ENCODE peak calls at places on chromosome 21, in five cellular contexts. One of them, this sample, is unnamed.

GRCh38 chr21:39613029-39613934 is 542 bp downstream of the B3GALT5 start:
- DNase-seq in astrocyte of the cerebellum: no peak
- DNase-seq in AG04450: no peak
- DNase-seq in neuronal stem cell: no peak
- DNase-seq in mesendoderm: peak
- DNase-seq in this sample: no peak

GRCh38 chr21:40291560-40291959 is 424.3 kb downstream of the PCP4 start:
- DNase-seq in mesendoderm: peak
- DNase-seq in AG04450: no peak
- DNase-seq in astrocyte of the cerebellum: no peak
- DNase-seq in neuronal stem cell: no peak
- DNase-seq in this sample: no peak

GRCh38 chr21:28975401-28975800 is 17.3 kb downstream of the LTN1 start:
- DNase-seq in astrocyte of the cerebellum: no peak
- DNase-seq in neuronal stem cell: no peak
- DNase-seq in mesendoderm: no peak
- DNase-seq in AG04450: no peak
- DNase-seq in this sample: no peak

GRCh38 chr21:21045538-21045937 is 47.3 kb downstream of the NCAM2 start:
- DNase-seq in AG04450: no peak
- DNase-seq in astrocyte of the cerebellum: no peak
- DNase-seq in mesendoderm: no peak
- DNase-seq in neuronal stem cell: no peak
- DNase-seq in this sample: no peak

GRCh38 chr21:42455754-42456440 is 40.1 kb downstream of the RSPH1 start:
- DNase-seq in mesendoderm: no peak
- DNase-seq in astrocyte of the cerebellum: no peak
- DNase-seq in AG04450: no peak
- DNase-seq in neuronal stem cell: no peak
- DNase-seq in this sample: no peak

GRCh38 chr21:42782723-42783247 is 96.6 kb downstream of the WDR4 start:
- DNase-seq in astrocyte of the cerebellum: no peak
- DNase-seq in AG04450: no peak
- DNase-seq in mesendoderm: no peak
- DNase-seq in neuronal stem cell: no peak
- DNase-seq in this sample: no peak

GRCh38 chr21:31752352-31752751 is 20.4 kb upstream of the SCAF4 start:
- DNase-seq in AG04450: no peak
- DNase-seq in neuronal stem cell: no peak
- DNase-seq in astrocyte of the cerebellum: no peak
- DNase-seq in mesendoderm: no peak
- DNase-seq in this sample: no peak

GRCh38 chr21:17775431-17776126 is 43.6 kb downstream of the C21orf91 start:
- DNase-seq in neuronal stem cell: no peak
- DNase-seq in AG04450: no peak
- DNase-seq in mesendoderm: no peak
- DNase-seq in astrocyte of the cerebellum: no peak
- DNase-seq in this sample: no peak

GRCh38 chr21:41987310-41987709 is 22.9 kb downstream of the ZBTB21 start:
- DNase-seq in mesendoderm: no peak
- DNase-seq in neuronal stem cell: no peak
- DNase-seq in AG04450: no peak
- DNase-seq in astrocyte of the cerebellum: no peak
- DNase-seq in this sample: no peak

GRCh38 chr21:17821121-17821520 is 2.0 kb upstream of the C21orf91 start:
- DNase-seq in neuronal stem cell: no peak
- DNase-seq in AG04450: no peak
- DNase-seq in mesendoderm: no peak
- DNase-seq in astrocyte of the cerebellum: no peak
- DNase-seq in this sample: no peak

GRCh38 chr21:41460578-41461527 is 34.8 kb downstream of the MX1 start:
- DNase-seq in AG04450: peak
- DNase-seq in astrocyte of the cerebellum: peak
- DNase-seq in neuronal stem cell: peak
- DNase-seq in mesendoderm: peak
- DNase-seq in this sample: peak

GRCh38 chr21:38831526-38832467 is 26.1 kb downstream of the ETS2 start:
- DNase-seq in neuronal stem cell: no peak
- DNase-seq in AG04450: peak
- DNase-seq in astrocyte of the cerebellum: peak
- DNase-seq in mesendoderm: no peak
- DNase-seq in this sample: no peak

GRCh38 chr21:42568377-42568776 is 54.7 kb downstream of the SLC37A1 start:
- DNase-seq in neuronal stem cell: no peak
- DNase-seq in astrocyte of the cerebellum: no peak
- DNase-seq in mesendoderm: no peak
- DNase-seq in AG04450: no peak
- DNase-seq in this sample: no peak

GRCh38 chr21:26412831-26413329 is 160.2 kb downstream of the CYYR1 start:
- DNase-seq in AG04450: no peak
- DNase-seq in neuronal stem cell: peak
- DNase-seq in astrocyte of the cerebellum: no peak
- DNase-seq in mesendoderm: no peak
- DNase-seq in this sample: no peak

GRCh38 chr21:29217818-29218252 is 80.9 kb upstream of the BACH1 start:
- DNase-seq in astrocyte of the cerebellum: peak
- DNase-seq in mesendoderm: no peak
- DNase-seq in AG04450: peak
- DNase-seq in neuronal stem cell: no peak
- DNase-seq in this sample: no peak

GRCh38 chr21:17491716-17492414 is 21.0 kb upstream of the CXADR start:
- DNase-seq in astrocyte of the cerebellum: peak
- DNase-seq in mesendoderm: peak
- DNase-seq in neuronal stem cell: no peak
- DNase-seq in AG04450: peak
- DNase-seq in this sample: no peak

GRCh38 chr21:42307106-42307505 is 8.1 kb downstream of the TFF3 start:
- DNase-seq in astrocyte of the cerebellum: no peak
- DNase-seq in mesendoderm: no peak
- DNase-seq in AG04450: no peak
- DNase-seq in neuronal stem cell: no peak
- DNase-seq in this sample: no peak

GRCh38 chr21:43646550-43647260 is 12.6 kb downstream of the HSF2BP start:
- DNase-seq in neuronal stem cell: peak
- DNase-seq in astrocyte of the cerebellum: peak
- DNase-seq in AG04450: peak
- DNase-seq in mesendoderm: peak
- DNase-seq in this sample: peak

GRCh38 chr21:43299441-43300277 is 127.3 kb downstream of the SIK1 start:
- DNase-seq in mesendoderm: no peak
- DNase-seq in neuronal stem cell: no peak
- DNase-seq in AG04450: no peak
- DNase-seq in astrocyte of the cerebellum: no peak
- DNase-seq in this sample: no peak

GRCh38 chr21:38733973-38734546 is 71.7 kb upstream of the ETS2 start:
- DNase-seq in AG04450: peak
- DNase-seq in astrocyte of the cerebellum: peak
- DNase-seq in neuronal stem cell: peak
- DNase-seq in mesendoderm: peak
- DNase-seq in this sample: no peak

GRCh38 chr21:28805885-28806284 is 186.8 kb downstream of the LTN1 start:
- DNase-seq in AG04450: peak
- DNase-seq in mesendoderm: no peak
- DNase-seq in astrocyte of the cerebellum: peak
- DNase-seq in neuronal stem cell: no peak
- DNase-seq in this sample: no peak

GRCh38 chr21:28089599-28090421 is 902.9 kb downstream of the LTN1 start:
- DNase-seq in neuronal stem cell: no peak
- DNase-seq in AG04450: no peak
- DNase-seq in astrocyte of the cerebellum: no peak
- DNase-seq in mesendoderm: peak
- DNase-seq in this sample: no peak

GRCh38 chr21:44455524-44456206 is 355 bp downstream of the LRRC3 start:
- DNase-seq in astrocyte of the cerebellum: no peak
- DNase-seq in AG04450: no peak
- DNase-seq in mesendoderm: peak
- DNase-seq in neuronal stem cell: peak
- DNase-seq in this sample: no peak

GRCh38 chr21:38352536-38353219 is 95.9 kb downstream of the KCNJ15 start:
- DNase-seq in mesendoderm: peak
- DNase-seq in neuronal stem cell: peak
- DNase-seq in astrocyte of the cerebellum: peak
- DNase-seq in AG04450: peak
- DNase-seq in this sample: peak

DNA sequence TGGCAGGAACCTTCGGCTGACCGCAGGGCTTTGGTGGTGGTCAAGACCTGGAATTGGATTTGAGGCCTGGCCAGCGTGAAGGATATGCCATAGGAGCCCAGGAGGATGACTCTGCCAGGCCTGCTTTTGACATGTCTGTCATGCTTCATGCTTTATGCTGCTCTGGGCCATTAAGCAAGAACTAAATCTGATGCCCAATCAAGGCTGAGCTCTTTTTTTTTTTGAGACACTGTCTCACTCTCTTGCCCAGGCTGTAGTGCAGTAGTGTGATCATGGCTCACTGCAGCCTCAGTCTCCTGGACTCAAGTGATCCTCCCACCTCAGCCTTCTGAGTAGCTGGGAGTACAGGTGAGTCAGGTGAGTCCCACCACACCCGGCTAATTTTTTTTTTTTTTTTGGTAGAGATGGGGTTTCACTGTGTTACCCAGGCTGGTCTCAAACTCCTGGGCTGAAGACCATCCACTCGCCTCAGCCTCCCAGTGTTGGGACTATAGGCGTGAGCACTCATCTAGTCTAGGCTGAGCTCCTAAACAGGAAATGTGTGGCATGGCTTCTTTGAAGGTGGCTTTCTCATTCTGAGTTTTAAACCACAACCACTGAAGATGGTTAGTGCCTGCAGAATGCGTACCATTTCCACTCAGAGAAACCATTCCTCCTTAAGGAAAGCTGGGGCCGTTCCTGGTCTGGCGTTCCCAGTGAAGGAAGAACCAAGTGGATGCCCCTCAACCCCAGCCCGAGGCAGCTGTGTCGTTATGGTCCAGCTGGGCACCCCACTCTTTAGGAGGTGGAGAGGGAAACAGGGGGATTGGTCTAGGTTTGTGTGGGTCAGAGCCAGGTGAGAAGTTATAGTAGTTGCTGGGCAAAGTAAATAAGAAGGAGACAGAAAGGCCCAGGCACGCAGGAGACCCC is 34.2 kb upstream of the ATP5PO start:
- DNase-seq in astrocyte of the cerebellum: no peak
- DNase-seq in neuronal stem cell: no peak
- DNase-seq in mesendoderm: no peak
- DNase-seq in AG04450: no peak
- DNase-seq in this sample: no peak
- H3K4me3 ChIP-seq in astrocyte of the cerebellum: no peak
- H3K4me3 ChIP-seq in neuronal stem cell: no peak
- H3K4me3 ChIP-seq in mesendoderm: no peak
- H3K4me3 ChIP-seq in AG04450: no peak
- H3K4me3 ChIP-seq in this sample: no peak

GRCh38 chr21:33588485-33589335 is at the start of gene DONSON:
- DNase-seq in AG04450: peak
- DNase-seq in mesendoderm: peak
- DNase-seq in neuronal stem cell: peak
- DNase-seq in astrocyte of the cerebellum: peak
- DNase-seq in this sample: peak
- H3K4me3 ChIP-seq in AG04450: peak
- H3K4me3 ChIP-seq in mesendoderm: peak
- H3K4me3 ChIP-seq in neuronal stem cell: peak
- H3K4me3 ChIP-seq in astrocyte of the cerebellum: peak
- H3K4me3 ChIP-seq in this sample: peak

GRCh38 chr21:45643021-45643980 is at the start of gene PCBP3:
- DNase-seq in AG04450: peak
- DNase-seq in neuronal stem cell: peak
- DNase-seq in mesendoderm: peak
- DNase-seq in astrocyte of the cerebellum: peak
- DNase-seq in this sample: peak
- H3K4me3 ChIP-seq in AG04450: peak
- H3K4me3 ChIP-seq in neuronal stem cell: peak
- H3K4me3 ChIP-seq in mesendoderm: peak
- H3K4me3 ChIP-seq in astrocyte of the cerebellum: peak
- H3K4me3 ChIP-seq in this sample: peak

DNA sequence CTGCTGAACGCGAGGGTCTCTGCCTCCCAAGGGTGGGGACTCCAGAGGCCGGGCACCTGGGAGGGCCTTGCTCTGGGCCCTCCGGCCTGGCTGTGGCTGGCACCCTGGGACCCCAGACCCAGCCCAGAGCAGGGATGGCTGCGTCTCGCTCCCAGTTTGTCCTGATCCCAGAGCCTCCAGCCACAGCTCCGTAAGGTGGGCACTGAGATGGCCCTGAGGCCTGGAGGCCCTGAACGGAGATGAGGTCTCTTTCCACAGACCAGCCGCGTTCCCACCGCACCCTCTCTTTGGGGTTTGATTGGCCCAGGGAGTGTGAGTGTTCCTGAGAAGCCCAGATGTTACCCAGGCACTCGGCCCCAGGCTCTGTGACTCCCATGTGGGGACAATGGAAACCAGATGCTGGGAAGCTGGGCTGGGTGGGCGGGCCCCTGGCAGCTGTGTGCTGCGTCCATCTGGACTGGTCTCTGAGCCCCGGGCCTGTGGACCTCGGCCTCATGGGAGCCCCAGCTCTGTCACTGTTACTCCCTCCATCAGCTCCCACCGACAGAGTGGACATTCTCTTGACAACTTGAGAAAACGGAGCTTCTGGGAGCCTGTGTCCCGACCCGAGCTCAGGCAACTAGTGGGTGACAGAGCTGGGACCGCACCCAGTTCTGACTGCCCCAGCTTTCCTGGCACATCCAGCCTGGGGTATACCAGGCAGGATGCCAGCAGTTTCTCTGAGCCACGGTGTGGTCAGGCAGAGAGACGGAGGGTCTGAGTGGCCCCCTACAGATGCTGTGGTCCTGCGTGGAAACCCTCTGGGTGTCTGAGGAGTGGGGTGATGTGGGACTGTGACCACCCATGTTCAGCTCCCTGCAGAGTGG is 9.8 kb upstream of the COL6A1 start:
- DNase-seq in neuronal stem cell: no peak
- DNase-seq in astrocyte of the cerebellum: no peak
- DNase-seq in mesendoderm: peak
- DNase-seq in AG04450: peak
- DNase-seq in this sample: no peak
- H3K4me3 ChIP-seq in neuronal stem cell: no peak
- H3K4me3 ChIP-seq in astrocyte of the cerebellum: no peak
- H3K4me3 ChIP-seq in mesendoderm: no peak
- H3K4me3 ChIP-seq in AG04450: no peak
- H3K4me3 ChIP-seq in this sample: no peak

DNA sequence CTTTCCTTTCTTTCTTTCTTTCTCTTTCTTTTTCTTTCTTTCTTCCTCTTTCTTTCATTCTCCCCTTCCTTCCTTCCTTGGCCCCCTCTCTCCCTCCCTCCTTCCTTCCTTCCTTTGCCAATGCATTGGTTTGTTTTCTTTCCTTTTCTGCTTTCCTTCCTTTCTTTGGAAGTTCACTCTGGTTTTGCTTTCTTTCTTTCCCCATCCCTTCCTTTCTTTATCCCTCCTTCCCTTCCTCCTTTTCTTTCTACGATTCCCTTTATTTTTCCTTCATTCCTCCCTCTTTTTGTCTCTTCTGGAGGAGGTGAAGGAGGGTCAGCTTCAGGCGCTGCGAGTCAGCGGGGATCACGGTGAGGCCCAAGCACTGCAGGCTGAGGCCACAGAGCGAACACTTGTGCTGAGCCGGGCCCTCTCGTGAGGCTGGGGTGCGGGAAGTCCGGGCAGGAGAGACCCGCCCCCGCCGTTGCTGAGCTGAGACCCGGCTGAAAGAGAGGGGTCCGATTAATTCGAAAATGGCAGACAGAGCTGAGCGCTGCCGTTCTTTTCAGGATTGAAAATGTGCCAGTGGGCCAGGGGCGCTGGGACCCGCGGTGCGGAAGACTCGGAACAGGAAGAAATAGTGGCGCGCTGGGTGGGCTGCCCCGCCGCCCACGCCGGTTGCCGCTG is 1.5 kb downstream of the SIM2 start:
- DNase-seq in mesendoderm: peak
- DNase-seq in AG04450: no peak
- DNase-seq in astrocyte of the cerebellum: no peak
- DNase-seq in neuronal stem cell: no peak
- DNase-seq in this sample: no peak
- H3K4me3 ChIP-seq in mesendoderm: no peak
- H3K4me3 ChIP-seq in AG04450: no peak
- H3K4me3 ChIP-seq in astrocyte of the cerebellum: no peak
- H3K4me3 ChIP-seq in neuronal stem cell: no peak
- H3K4me3 ChIP-seq in this sample: no peak